ENCODE peak calls at places on chromosomes 12 and 14, in eight cellular contexts. I, H, B, X, N, J, L and O are unnamed samples.
A peak's percentile ranks its signal among the peaks of the same experiment; 100 is the strongest.

GRCh38 chr14:23404331-23404900 is 3.7 kb downstream of the MYH6 start:
- DNase-seq in I (no peak), B (peak; percentile 59), H (no peak), X (no peak), J (no peak), N (no peak), L (no peak), O (no peak)

GRCh38 chr14:90535556-90535930 is 138.7 kb downstream of the CALM1 start:
- DNase-seq in X (no peak), L (no peak), I (no peak), H (no peak), N (no peak), B (peak; percentile 15), J (no peak), O (no peak)

GRCh38 chr14:105187116-105187515 is 6.0 kb upstream of the NUDT14 start:
- DNase-seq in I (no peak), H (no peak), L (no peak), J (no peak), X (no peak), N (no peak), B (no peak), O (no peak)

GRCh38 chr14:64950889-64951288 is 8.3 kb upstream of the GPX2 start:
- DNase-seq in I (no peak), L (peak; percentile 48), B (no peak), H (no peak), J (no peak), N (no peak), X (no peak), O (no peak)

GRCh38 chr12:114396153-114396868 is 9.6 kb downstream of the TBX5 start:
- DNase-seq in X (no peak), H (no peak), L (no peak), B (no peak), J (peak; percentile 59), I (no peak), N (no peak), O (no peak)

GRCh38 chr12:67486671-67487070 is 161.9 kb upstream of the DYRK2 start:
- DNase-seq in N (no peak), L (no peak), B (no peak), H (no peak), X (no peak), I (no peak), J (no peak), O (no peak)

GRCh38 chr12:113551563-113551962 is 79.9 kb upstream of the LHX5 start:
- DNase-seq in L (no peak), X (no peak), H (no peak), J (no peak), I (no peak), N (no peak), B (no peak), O (no peak)

GRCh38 chr12:12467701-12468218 is 94.9 kb downstream of the DUSP16 start:
- DNase-seq in N (no peak), I (no peak), B (no peak), H (peak; percentile 20), L (no peak), J (peak; percentile 11), X (no peak), O (no peak)

GRCh38 chr12:98861232-98861631 is 216.1 kb downstream of the APAF1 start:
- DNase-seq in J (no peak), L (no peak), N (no peak), B (no peak), I (no peak), H (no peak), X (no peak), O (no peak)

GRCh38 chr12:22573181-22573580 is 28.8 kb upstream of the C2CD5 start:
- DNase-seq in B (no peak), J (no peak), N (no peak), H (no peak), X (no peak), L (no peak), I (no peak), O (no peak)

GRCh38 chr14:63435838-63436237 is 107.3 kb downstream of the PPP2R5E start:
- DNase-seq in H (peak; percentile 80), J (peak; percentile 92), B (no peak), I (peak; percentile 89), X (peak; percentile 88), L (peak; percentile 34), N (peak; percentile 73), O (peak; percentile 82)

GRCh38 chr12:44317651-44318126 is 481.8 kb downstream of the TMEM117 start:
- DNase-seq in B (no peak), X (peak; percentile 57), L (no peak), N (peak; percentile 32), J (peak; percentile 40), I (peak; percentile 40), H (no peak), O (peak; percentile 15)

GRCh38 chr12:17759982-17760381 is 330.0 kb downstream of the RERGL start:
- DNase-seq in J (no peak), I (no peak), X (no peak), N (no peak), H (no peak), B (no peak), L (no peak), O (no peak)

GRCh38 chr12:118302053-118302452 is 70.7 kb downstream of the TAOK3 start:
- DNase-seq in I (peak; percentile 38), J (peak; percentile 53), X (peak; percentile 69), B (no peak), L (no peak), H (no peak), N (peak; percentile 28), O (peak; percentile 49)

GRCh38 chr14:106831322-106831720 is 1304.9 kb downstream of the TMEM121 start:
- DNase-seq in N (peak; percentile 42), X (no peak), B (no peak), H (no peak), L (peak; percentile 18), I (peak; percentile 6), J (no peak), O (no peak)

GRCh38 chr14:102182901-102183619 is 43.4 kb downstream of the WDR20 start:
- DNase-seq in H (no peak), X (peak; percentile 26), B (no peak), J (no peak), I (peak; percentile 60), N (peak; percentile 60), L (no peak), O (peak; percentile 45)

GRCh38 chr14:63045612-63046320 is 508 bp upstream of the KCNH5 start:
- DNase-seq in N (peak; percentile 35), J (peak; percentile 40), L (no peak), I (peak; percentile 21), X (peak; percentile 51), H (no peak), B (peak; percentile 51), O (peak; percentile 23)

DNA sequence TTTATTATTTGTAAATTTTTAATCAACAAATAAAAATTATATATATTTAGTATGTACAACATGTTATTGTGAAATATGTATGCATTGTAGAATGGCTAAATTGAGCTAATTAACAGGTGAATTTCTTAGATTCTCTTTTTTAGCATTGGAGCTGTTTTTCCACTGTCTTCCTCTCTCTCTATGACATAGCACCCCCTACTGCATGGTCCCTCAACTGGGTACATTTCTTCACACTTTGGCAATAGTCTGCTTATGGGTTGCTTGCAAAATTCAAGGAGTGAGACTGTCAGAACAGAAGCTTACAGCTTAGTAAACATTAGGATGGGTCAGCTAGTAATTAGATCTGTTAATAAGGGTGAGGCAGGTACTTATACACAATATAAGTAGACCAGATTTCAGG is 658.5 kb upstream of the MGAT4C start:
- DNase-seq in B (no peak), N (peak; percentile 65), I (peak; percentile 52), J (peak; percentile 58), L (no peak), X (peak; percentile 16), H (no peak), O (peak; percentile 78)
- TF ChIP-seq CTCF in B (peak; percentile 27), N (peak; percentile 55), I (peak; percentile 49), J (peak; percentile 72), L (peak; percentile 49), X (peak; percentile 30), H (no peak), O (peak; percentile 76)

GRCh38 chr14:94079891-94080605 is 954 bp downstream of the DDX24 start:
- DNase-seq in I (peak; percentile 55), L (no peak), H (no peak), X (peak; percentile 20), B (no peak), N (no peak), J (peak; percentile 42), O (peak; percentile 32)

GRCh38 chr14:94075008-94075407 is 6.0 kb downstream of the DDX24 start:
- DNase-seq in H (no peak), I (no peak), J (no peak), L (no peak), X (no peak), B (no peak), N (no peak), O (no peak)

GRCh38 chr14:94077111-94077821 is 3.7 kb downstream of the DDX24 start:
- DNase-seq in N (no peak), H (no peak), L (no peak), I (no peak), X (no peak), B (no peak), J (no peak), O (no peak)

GRCh38 chr14:94080606-94081385 is at the start of the genes DDX24 and IFI27L1:
- DNase-seq in L (peak; percentile 97), I (peak; percentile 91), J (peak; percentile 93), N (peak; percentile 94), X (peak; percentile 98), H (peak; percentile 95), B (peak; percentile 98), O (peak; percentile 93)

DNA sequence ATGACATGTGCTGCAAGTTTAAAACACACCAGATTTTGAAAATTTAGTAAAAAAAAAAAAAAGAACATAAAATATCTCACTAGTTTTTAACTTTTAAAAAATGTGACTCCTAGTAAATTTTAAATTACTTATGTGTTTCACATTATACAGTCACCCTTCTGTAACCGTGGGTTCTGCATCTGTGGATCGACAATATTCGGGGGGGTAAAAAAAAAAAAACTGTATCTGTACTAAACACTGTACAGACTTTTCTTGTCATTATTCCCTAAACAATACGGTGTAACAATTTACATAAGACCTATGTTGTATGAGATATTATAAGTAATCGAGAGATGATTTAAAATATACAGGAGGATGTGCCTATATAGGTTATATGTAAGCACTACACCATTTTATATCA is 3.2 kb downstream of the DDX24 start:
- DNase-seq in X (no peak), L (no peak), N (no peak), B (no peak), H (no peak), J (no peak), I (no peak), O (no peak)
- H3K4me3 ChIP-seq in X (peak overlapping the region; percentile 71), L (peak overlapping the region; percentile 97), N (no peak overlapping the region), B (peak overlapping the region; percentile 90), H (peak overlapping the region; percentile 99), J (no peak overlapping the region), I (no peak overlapping the region), O (no peak overlapping the region)

DNA sequence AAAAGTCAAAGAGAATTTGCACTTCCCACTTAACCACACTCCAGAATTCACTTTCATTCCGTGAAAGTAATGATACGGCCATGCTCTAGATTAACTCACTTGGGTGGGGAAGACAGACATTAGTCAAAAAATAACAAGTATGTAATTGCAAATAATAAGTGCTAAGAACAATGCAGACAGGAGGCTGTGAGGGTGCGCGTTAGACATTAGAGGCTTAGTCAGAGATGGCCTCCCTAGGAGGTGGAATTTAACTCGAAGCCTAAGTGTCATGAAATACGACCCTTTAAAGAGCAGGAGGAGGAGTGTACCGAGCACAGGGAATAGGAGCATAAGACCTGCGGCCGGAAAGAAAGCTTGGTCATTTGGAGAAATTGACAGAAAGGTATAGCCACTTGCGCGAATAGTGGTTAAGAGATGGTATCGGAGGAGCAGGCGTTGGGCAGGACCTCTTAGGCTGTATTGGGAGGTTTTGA is 628 bp downstream of the SNRPF start:
- DNase-seq in B (no peak), N (peak; percentile 41), L (no peak), I (peak; percentile 43), X (peak; percentile 66), J (peak; percentile 31), H (no peak), O (no peak)
- TF ChIP-seq CTCF in B (no peak), N (no peak), L (no peak), I (no peak), X (no peak), J (no peak), H (no peak), O (no peak)

GRCh38 chr14:48504921-48505320 is 829.5 kb upstream of the MDGA2 start:
- DNase-seq in H (no peak), N (no peak), J (no peak), L (no peak), I (no peak), B (no peak), X (no peak), O (no peak)
- H3K4me3 ChIP-seq in H (no peak overlapping the region), N (no peak overlapping the region), J (no peak overlapping the region), L (no peak overlapping the region), I (no peak overlapping the region), B (no peak overlapping the region), X (no peak overlapping the region), O (no peak overlapping the region)